ENCODE peak calls at places on chromosome 9, in four cellular contexts. One of them, this sample, is unnamed.

GRCh38 chr9:125997510-125997823 is 250.3 kb downstream of the PBX3 start:
- DNase-seq in fibroblast of lung: no peak
- DNase-seq in H1: no peak
- DNase-seq in mesendoderm: no peak
- DNase-seq in this sample: no peak

GRCh38 chr9:130300739-130301138 is 35.2 kb downstream of the HMCN2 start:
- DNase-seq in fibroblast of lung: no peak
- DNase-seq in H1: no peak
- DNase-seq in mesendoderm: no peak
- DNase-seq in this sample: no peak

GRCh38 chr9:109143881-109144562 is 23.0 kb downstream of the FRRS1L start:
- DNase-seq in fibroblast of lung: peak; percentile 24
- DNase-seq in H1: no peak
- DNase-seq in mesendoderm: peak; percentile 71
- DNase-seq in this sample: peak; percentile 48

GRCh38 chr9:15146121-15146820 is 160.7 kb downstream of the TTC39B start:
- DNase-seq in fibroblast of lung: no peak
- DNase-seq in H1: no peak
- DNase-seq in mesendoderm: no peak
- DNase-seq in this sample: no peak

GRCh38 chr9:104279535-104280215 is 185.6 kb downstream of the SMC2 start:
- DNase-seq in fibroblast of lung: peak; percentile 1
- DNase-seq in H1: no peak
- DNase-seq in mesendoderm: no peak
- DNase-seq in this sample: peak; percentile 12

GRCh38 chr9:85020791-85021190 is 351.3 kb downstream of the NTRK2 start:
- DNase-seq in fibroblast of lung: no peak
- DNase-seq in H1: no peak
- DNase-seq in mesendoderm: no peak
- DNase-seq in this sample: peak; percentile 66

GRCh38 chr9:78472111-78472510 is 175.2 kb downstream of the PSAT1 start:
- DNase-seq in fibroblast of lung: no peak
- DNase-seq in H1: no peak
- DNase-seq in mesendoderm: no peak
- DNase-seq in this sample: no peak

GRCh38 chr9:16102154-16102553 is 549.3 kb downstream of the CCDC171 start:
- DNase-seq in fibroblast of lung: no peak
- DNase-seq in H1: no peak
- DNase-seq in mesendoderm: no peak
- DNase-seq in this sample: no peak

GRCh38 chr9:115691686-115692085 is 461.9 kb upstream of the PAPPA start:
- DNase-seq in fibroblast of lung: peak; percentile 74
- DNase-seq in H1: no peak
- DNase-seq in mesendoderm: peak; percentile 16
- DNase-seq in this sample: peak; percentile 88

GRCh38 chr9:111668026-111668573 is 6.7 kb downstream of the GNG10 start:
- DNase-seq in fibroblast of lung: no peak
- DNase-seq in H1: no peak
- DNase-seq in mesendoderm: no peak
- DNase-seq in this sample: no peak

GRCh38 chr9:107732781-107733529 is 243.4 kb upstream of the KLF4 start:
- DNase-seq in fibroblast of lung: peak; percentile 80
- DNase-seq in H1: no peak
- DNase-seq in mesendoderm: no peak
- DNase-seq in this sample: peak; percentile 79

GRCh38 chr9:127886401-127886972 is 9.0 kb upstream of the AK1 start:
- DNase-seq in fibroblast of lung: no peak
- DNase-seq in H1: no peak
- DNase-seq in mesendoderm: no peak
- DNase-seq in this sample: no peak

GRCh38 chr9:98074119-98074990 is 17.8 kb downstream of the NANS start:
- DNase-seq in fibroblast of lung: peak; percentile 60
- DNase-seq in H1: no peak
- DNase-seq in mesendoderm: peak; percentile 72
- DNase-seq in this sample: peak; percentile 33

GRCh38 chr9:79780559-79780958 is 208.8 kb downstream of the TLE4 start:
- DNase-seq in fibroblast of lung: no peak
- DNase-seq in H1: no peak
- DNase-seq in mesendoderm: no peak
- DNase-seq in this sample: no peak

GRCh38 chr9:5621327-5621726 is 7.6 kb upstream of the RIC1 start:
- DNase-seq in fibroblast of lung: peak; percentile 51
- DNase-seq in H1: no peak
- DNase-seq in mesendoderm: no peak
- DNase-seq in this sample: peak; percentile 58

GRCh38 chr9:129305246-129305645 is 127.2 kb upstream of the IER5L start:
- DNase-seq in fibroblast of lung: no peak
- DNase-seq in H1: no peak
- DNase-seq in mesendoderm: no peak
- DNase-seq in this sample: no peak

GRCh38 chr9:110891760-110892159 is 146.5 kb downstream of the LPAR1 start:
- DNase-seq in fibroblast of lung: peak; percentile 54
- DNase-seq in H1: no peak
- DNase-seq in mesendoderm: no peak
- DNase-seq in this sample: no peak

GRCh38 chr9:134661299-134661698 is 19.7 kb downstream of the COL5A1 start:
- DNase-seq in fibroblast of lung: no peak
- DNase-seq in H1: no peak
- DNase-seq in mesendoderm: no peak
- DNase-seq in this sample: no peak

GRCh38 chr9:131995382-131995781 is 84.3 kb downstream of the MED27 start:
- DNase-seq in fibroblast of lung: peak; percentile 32
- DNase-seq in H1: no peak
- DNase-seq in mesendoderm: no peak
- DNase-seq in this sample: peak; percentile 62

GRCh38 chr9:121860744-121861143 is 209.3 kb downstream of the DAB2IP start:
- DNase-seq in fibroblast of lung: peak; percentile 86
- DNase-seq in H1: no peak
- DNase-seq in mesendoderm: no peak
- DNase-seq in this sample: peak; percentile 57

GRCh38 chr9:37806271-37806670 is 5.7 kb downstream of the DCAF10 start:
- DNase-seq in fibroblast of lung: no peak
- DNase-seq in H1: no peak
- DNase-seq in mesendoderm: peak; percentile 8
- DNase-seq in this sample: no peak

GRCh38 chr9:132669329-132669635 is 501 bp downstream of the DDX31 start:
- DNase-seq in fibroblast of lung: no peak
- DNase-seq in H1: no peak
- DNase-seq in mesendoderm: no peak
- DNase-seq in this sample: no peak

GRCh38 chr9:91991621-91992435 is 41.8 kb upstream of the ROR2 start:
- DNase-seq in fibroblast of lung: peak; percentile 31
- DNase-seq in H1: no peak
- DNase-seq in mesendoderm: no peak
- DNase-seq in this sample: no peak

GRCh38 chr9:133468374-133468773 is 8.6 kb downstream of the CACFD1 start:
- DNase-seq in fibroblast of lung: no peak
- DNase-seq in H1: no peak
- DNase-seq in mesendoderm: no peak
- DNase-seq in this sample: no peak

GRCh38 chr9:123322771-123323481 is 33.1 kb upstream of the CRB2 start:
- DNase-seq in fibroblast of lung: no peak
- DNase-seq in H1: no peak
- DNase-seq in mesendoderm: peak; percentile 84
- DNase-seq in this sample: no peak

GRCh38 chr9:88026133-88026510 is 51.8 kb upstream of the CDK20 start:
- DNase-seq in fibroblast of lung: no peak
- DNase-seq in H1: no peak
- DNase-seq in mesendoderm: peak; percentile 8
- DNase-seq in this sample: no peak

GRCh38 chr9:132185164-132186009 is 23.5 kb downstream of the NTNG2 start:
- DNase-seq in fibroblast of lung: no peak
- DNase-seq in H1: no peak
- DNase-seq in mesendoderm: peak; percentile 57
- DNase-seq in this sample: no peak

GRCh38 chr9:123091459-123091858 is 58.0 kb downstream of the GPR21 start:
- DNase-seq in fibroblast of lung: no peak
- DNase-seq in H1: no peak
- DNase-seq in mesendoderm: no peak
- DNase-seq in this sample: no peak

GRCh38 chr9:137070906-137071275 is 534 bp upstream of the SAPCD2 start:
- DNase-seq in fibroblast of lung: no peak
- DNase-seq in H1: no peak
- DNase-seq in mesendoderm: no peak
- DNase-seq in this sample: no peak

GRCh38 chr9:137069508-137070071 is 767 bp downstream of the SAPCD2 start:
- DNase-seq in fibroblast of lung: no peak
- DNase-seq in H1: no peak
- DNase-seq in mesendoderm: no peak
- DNase-seq in this sample: no peak

GRCh38 chr9:137068539-137069507 is 1.5 kb downstream of the SAPCD2 start:
- DNase-seq in fibroblast of lung: no peak
- DNase-seq in H1: no peak
- DNase-seq in mesendoderm: no peak
- DNase-seq in this sample: no peak

GRCh38 chr9:137070201-137070905 is at the start of gene SAPCD2:
- DNase-seq in fibroblast of lung: peak; percentile 80
- DNase-seq in H1: peak; percentile 75
- DNase-seq in mesendoderm: peak; percentile 94
- DNase-seq in this sample: peak; percentile 85

GRCh38 chr9:137071282-137071681 is 925 bp upstream of the SAPCD2 start:
- DNase-seq in fibroblast of lung: no peak
- DNase-seq in H1: no peak
- DNase-seq in mesendoderm: no peak
- DNase-seq in this sample: no peak
- H3K9ac ChIP-seq in fibroblast of lung: no peak overlapping the region
- H3K9ac ChIP-seq in H1: no peak overlapping the region
- H3K9ac ChIP-seq in mesendoderm: peak overlapping the region; percentile 47
- H3K9ac ChIP-seq in this sample: no peak overlapping the region

GRCh38 chr9:23824241-23825142 is 1.5 kb downstream of the ELAVL2 start:
- DNase-seq in fibroblast of lung: no peak
- DNase-seq in H1: no peak
- DNase-seq in mesendoderm: peak; percentile 77
- DNase-seq in this sample: peak; percentile 60
- H3K9ac ChIP-seq in fibroblast of lung: no peak overlapping the region
- H3K9ac ChIP-seq in H1: no peak overlapping the region
- H3K9ac ChIP-seq in mesendoderm: peak overlapping the region; percentile 6
- H3K9ac ChIP-seq in this sample: no peak overlapping the region

DNA sequence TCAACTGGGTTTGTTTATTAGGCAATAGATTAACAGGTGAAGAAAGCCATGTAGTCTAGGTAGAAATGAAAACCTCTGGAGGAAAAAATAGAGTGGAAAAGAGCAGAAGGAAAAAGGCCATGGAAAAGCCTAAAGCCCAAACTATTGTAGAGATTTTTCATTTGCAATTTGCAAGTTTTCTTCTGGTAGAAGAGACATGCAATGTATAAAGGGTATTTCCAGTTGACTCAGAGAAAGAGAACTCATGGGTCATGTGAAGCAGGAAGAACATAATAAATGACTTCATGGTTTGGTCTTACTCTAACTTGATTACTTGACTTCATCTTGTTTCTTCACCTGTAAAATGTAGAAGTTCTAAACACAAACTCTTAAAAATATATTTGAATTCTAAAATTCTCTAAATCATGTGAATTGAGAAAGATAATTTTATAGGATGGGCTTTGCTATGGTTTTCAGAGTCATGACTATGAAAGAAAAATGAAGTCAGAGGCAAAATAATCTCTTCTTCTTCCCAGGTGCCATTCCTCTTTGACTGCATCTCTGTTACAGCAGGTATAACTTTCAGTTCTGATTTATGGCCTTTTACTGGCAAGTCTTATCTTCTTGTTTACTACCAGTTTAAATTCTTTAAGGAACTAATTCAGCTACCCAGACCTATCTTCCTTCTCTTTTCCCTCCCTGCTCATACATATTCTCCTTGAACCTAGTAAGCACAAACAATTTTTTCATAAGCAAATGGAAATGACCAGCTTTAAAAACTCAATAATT is 47.8 kb upstream of the TMC1 start:
- DNase-seq in fibroblast of lung: peak; percentile 31
- DNase-seq in H1: no peak
- DNase-seq in mesendoderm: no peak
- DNase-seq in this sample: peak; percentile 73
- H3K9ac ChIP-seq in fibroblast of lung: no peak overlapping the region
- H3K9ac ChIP-seq in H1: no peak overlapping the region
- H3K9ac ChIP-seq in mesendoderm: no peak overlapping the region
- H3K9ac ChIP-seq in this sample: no peak overlapping the region

GRCh38 chr9:34994429-34995287 is 5.1 kb downstream of the DNAJB5 start:
- DNase-seq in fibroblast of lung: peak; percentile 51
- DNase-seq in H1: no peak
- DNase-seq in mesendoderm: peak; percentile 84
- DNase-seq in this sample: peak; percentile 43
- H3K9ac ChIP-seq in fibroblast of lung: no peak overlapping the region
- H3K9ac ChIP-seq in H1: no peak overlapping the region
- H3K9ac ChIP-seq in mesendoderm: peak overlapping the region; percentile 53
- H3K9ac ChIP-seq in this sample: no peak overlapping the region

DNA sequence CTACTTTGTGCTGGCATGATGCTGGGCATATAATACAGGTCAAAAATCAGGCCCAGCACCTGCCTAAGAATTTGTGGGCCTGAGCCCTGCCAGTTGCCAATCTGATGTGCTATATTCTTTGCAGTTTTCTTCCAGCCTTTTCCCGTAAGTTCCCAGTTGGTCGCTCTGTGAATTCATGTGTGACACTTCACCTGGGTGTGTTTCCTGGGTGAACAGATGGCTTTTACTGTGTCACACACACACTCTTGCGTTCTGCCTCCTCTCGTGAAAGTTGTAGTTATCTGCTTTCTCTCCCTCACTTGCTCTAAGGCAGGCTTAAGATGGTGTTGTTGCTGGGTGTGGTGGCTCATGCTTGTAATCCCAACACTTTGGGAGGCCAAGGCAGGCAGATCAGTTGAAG is 153.5 kb upstream of the DMRT1 start:
- DNase-seq in fibroblast of lung: no peak
- DNase-seq in H1: no peak
- DNase-seq in mesendoderm: no peak
- DNase-seq in this sample: no peak
- H3K9ac ChIP-seq in fibroblast of lung: no peak overlapping the region
- H3K9ac ChIP-seq in H1: no peak overlapping the region
- H3K9ac ChIP-seq in mesendoderm: no peak overlapping the region
- H3K9ac ChIP-seq in this sample: peak overlapping the region; percentile 42